ENCODE peak calls at places on chromosomes 4 and X, in six cellular contexts. One of them, this sample, is unnamed.

GRCh38 chr4:143771269-143771668 is 70.8 kb upstream of the FREM3 start:
- DNase-seq in iris pigment epithelial cell: no peak
- DNase-seq in CD4-positive, alpha-beta memory T cell: no peak
- DNase-seq in naive thymus-derived CD8-positive, alpha-beta T cell: no peak
- DNase-seq in NCI-H2227 treated with DMSO at 0.1 percent for 48 hours: no peak
- DNase-seq in memory B cell: no peak
- DNase-seq in this sample: no peak

GRCh38 chr4:154014401-154015105 is 225.7 kb upstream of the SFRP2 start:
- DNase-seq in NCI-H2227 treated with DMSO at 0.1 percent for 48 hours: no peak
- DNase-seq in memory B cell: no peak
- DNase-seq in iris pigment epithelial cell: no peak
- DNase-seq in CD4-positive, alpha-beta memory T cell: no peak
- DNase-seq in naive thymus-derived CD8-positive, alpha-beta T cell: no peak
- DNase-seq in this sample: no peak

GRCh38 chr4:158376441-158376840 is 145.2 kb upstream of the RXFP1 start:
- DNase-seq in naive thymus-derived CD8-positive, alpha-beta T cell: no peak
- DNase-seq in iris pigment epithelial cell: no peak
- DNase-seq in CD4-positive, alpha-beta memory T cell: no peak
- DNase-seq in memory B cell: no peak
- DNase-seq in NCI-H2227 treated with DMSO at 0.1 percent for 48 hours: no peak
- DNase-seq in this sample: no peak

GRCh38 chr4:5890063-5890727 is 2.7 kb downstream of the CRMP1 start:
- DNase-seq in memory B cell: no peak
- DNase-seq in CD4-positive, alpha-beta memory T cell: no peak
- DNase-seq in NCI-H2227 treated with DMSO at 0.1 percent for 48 hours: peak; percentile 88
- DNase-seq in naive thymus-derived CD8-positive, alpha-beta T cell: no peak
- DNase-seq in iris pigment epithelial cell: no peak
- DNase-seq in this sample: no peak

GRCh38 chr4:87532907-87533306 is 3.7 kb upstream of the SPARCL1 start:
- DNase-seq in naive thymus-derived CD8-positive, alpha-beta T cell: no peak
- DNase-seq in iris pigment epithelial cell: no peak
- DNase-seq in CD4-positive, alpha-beta memory T cell: no peak
- DNase-seq in memory B cell: no peak
- DNase-seq in NCI-H2227 treated with DMSO at 0.1 percent for 48 hours: no peak
- DNase-seq in this sample: no peak

GRCh38 chr4:152962160-152962559 is 26.0 kb downstream of the FHDC1 start:
- DNase-seq in memory B cell: no peak
- DNase-seq in CD4-positive, alpha-beta memory T cell: no peak
- DNase-seq in iris pigment epithelial cell: no peak
- DNase-seq in naive thymus-derived CD8-positive, alpha-beta T cell: no peak
- DNase-seq in NCI-H2227 treated with DMSO at 0.1 percent for 48 hours: no peak
- DNase-seq in this sample: no peak

GRCh38 chr4:53962516-53963225 is 101.7 kb downstream of the CHIC2 start:
- DNase-seq in CD4-positive, alpha-beta memory T cell: no peak
- DNase-seq in naive thymus-derived CD8-positive, alpha-beta T cell: no peak
- DNase-seq in memory B cell: no peak
- DNase-seq in NCI-H2227 treated with DMSO at 0.1 percent for 48 hours: no peak
- DNase-seq in iris pigment epithelial cell: peak; percentile 90
- DNase-seq in this sample: no peak

GRCh38 chr4:70442474-70442873 is 29.5 kb upstream of the MUC7 start:
- DNase-seq in NCI-H2227 treated with DMSO at 0.1 percent for 48 hours: no peak
- DNase-seq in iris pigment epithelial cell: no peak
- DNase-seq in memory B cell: no peak
- DNase-seq in naive thymus-derived CD8-positive, alpha-beta T cell: no peak
- DNase-seq in CD4-positive, alpha-beta memory T cell: no peak
- DNase-seq in this sample: no peak

GRCh38 chr4:167117273-167117672 is 117.0 kb downstream of the SPOCK3 start:
- DNase-seq in memory B cell: no peak
- DNase-seq in iris pigment epithelial cell: no peak
- DNase-seq in CD4-positive, alpha-beta memory T cell: no peak
- DNase-seq in NCI-H2227 treated with DMSO at 0.1 percent for 48 hours: no peak
- DNase-seq in naive thymus-derived CD8-positive, alpha-beta T cell: no peak
- DNase-seq in this sample: no peak

GRCh38 chr4:143184217-143184502 is 557 bp upstream of the USP38 start:
- DNase-seq in CD4-positive, alpha-beta memory T cell: no peak
- DNase-seq in iris pigment epithelial cell: no peak
- DNase-seq in naive thymus-derived CD8-positive, alpha-beta T cell: no peak
- DNase-seq in NCI-H2227 treated with DMSO at 0.1 percent for 48 hours: peak; percentile 83
- DNase-seq in memory B cell: no peak
- DNase-seq in this sample: peak; percentile 55

GRCh38 chr4:186798951-186799659 is 75.4 kb upstream of the FAT1 start:
- DNase-seq in iris pigment epithelial cell: no peak
- DNase-seq in naive thymus-derived CD8-positive, alpha-beta T cell: no peak
- DNase-seq in memory B cell: no peak
- DNase-seq in CD4-positive, alpha-beta memory T cell: no peak
- DNase-seq in NCI-H2227 treated with DMSO at 0.1 percent for 48 hours: no peak
- DNase-seq in this sample: no peak

GRCh38 chr4:55670695-55671094 is 34.6 kb upstream of the NMU start:
- DNase-seq in memory B cell: no peak
- DNase-seq in CD4-positive, alpha-beta memory T cell: no peak
- DNase-seq in iris pigment epithelial cell: no peak
- DNase-seq in NCI-H2227 treated with DMSO at 0.1 percent for 48 hours: no peak
- DNase-seq in naive thymus-derived CD8-positive, alpha-beta T cell: no peak
- DNase-seq in this sample: no peak

GRCh38 chr4:6731301-6731641 is 15.3 kb downstream of the BLOC1S4 start:
- DNase-seq in naive thymus-derived CD8-positive, alpha-beta T cell: no peak
- DNase-seq in NCI-H2227 treated with DMSO at 0.1 percent for 48 hours: no peak
- DNase-seq in memory B cell: no peak
- DNase-seq in CD4-positive, alpha-beta memory T cell: no peak
- DNase-seq in iris pigment epithelial cell: no peak
- DNase-seq in this sample: no peak

GRCh38 chrX:56764975-56765791 is 36.1 kb downstream of the NBDY start:
- DNase-seq in CD4-positive, alpha-beta memory T cell: peak; percentile 44
- DNase-seq in iris pigment epithelial cell: no peak
- DNase-seq in NCI-H2227 treated with DMSO at 0.1 percent for 48 hours: no peak
- DNase-seq in naive thymus-derived CD8-positive, alpha-beta T cell: peak; percentile 7
- DNase-seq in memory B cell: peak; percentile 9
- DNase-seq in this sample: no peak

GRCh38 chr4:99763635-99764101 is 53.0 kb upstream of the DAPP1 start:
- DNase-seq in NCI-H2227 treated with DMSO at 0.1 percent for 48 hours: no peak
- DNase-seq in iris pigment epithelial cell: peak; percentile 90
- DNase-seq in naive thymus-derived CD8-positive, alpha-beta T cell: no peak
- DNase-seq in CD4-positive, alpha-beta memory T cell: no peak
- DNase-seq in memory B cell: no peak
- DNase-seq in this sample: peak; percentile 36

GRCh38 chrX:30875957-30876356 is 13.1 kb downstream of the TAB3 start:
- DNase-seq in CD4-positive, alpha-beta memory T cell: no peak
- DNase-seq in memory B cell: no peak
- DNase-seq in NCI-H2227 treated with DMSO at 0.1 percent for 48 hours: no peak
- DNase-seq in naive thymus-derived CD8-positive, alpha-beta T cell: no peak
- DNase-seq in iris pigment epithelial cell: peak; percentile 88
- DNase-seq in this sample: no peak

This sample was measured in SW480.